ENCODE peak calls at places on chromosomes 11 and 22, in four cellular contexts. One of them, this sample, is unnamed.

GRCh38 chr11:45180158-45180887 is 33.9 kb downstream of the PRDM11 start:
- DNase-seq in MM.1S: peak
- DNase-seq in OCI-LY7: no peak
- DNase-seq in tibial artery: no peak
- DNase-seq in this sample: no peak

GRCh38 chr11:74171630-74172465 is 759 bp downstream of the PPME1 start:
- DNase-seq in OCI-LY7: no peak
- DNase-seq in tibial artery: no peak
- DNase-seq in MM.1S: no peak
- DNase-seq in this sample: no peak

GRCh38 chr11:102831128-102831708 is 12.2 kb downstream of the MMP3 start:
- DNase-seq in OCI-LY7: no peak
- DNase-seq in tibial artery: no peak
- DNase-seq in MM.1S: peak
- DNase-seq in this sample: no peak

GRCh38 chr11:104033134-104033533 is 3.3 kb upstream of the DDI1 start:
- DNase-seq in MM.1S: no peak
- DNase-seq in OCI-LY7: no peak
- DNase-seq in tibial artery: peak
- DNase-seq in this sample: no peak

GRCh38 chr11:68020575-68020974 is 9.9 kb upstream of the NDUFS8 start:
- DNase-seq in MM.1S: no peak
- DNase-seq in OCI-LY7: peak
- DNase-seq in tibial artery: no peak
- DNase-seq in this sample: no peak

GRCh38 chr11:119178166-119178680 is 7.1 kb upstream of the NHERF4 start:
- DNase-seq in OCI-LY7: no peak
- DNase-seq in tibial artery: no peak
- DNase-seq in MM.1S: no peak
- DNase-seq in this sample: no peak

GRCh38 chr11:32391479-32391878 is 43.9 kb downstream of the WT1 start:
- DNase-seq in OCI-LY7: no peak
- DNase-seq in tibial artery: no peak
- DNase-seq in MM.1S: no peak
- DNase-seq in this sample: no peak

GRCh38 chr22:41801886-41802285 is 1.4 kb downstream of the CCDC134 start:
- DNase-seq in OCI-LY7: no peak
- DNase-seq in MM.1S: no peak
- DNase-seq in tibial artery: no peak
- DNase-seq in this sample: no peak

GRCh38 chr11:91299980-91300379 is 924.6 kb upstream of the FAT3 start:
- DNase-seq in tibial artery: no peak
- DNase-seq in OCI-LY7: no peak
- DNase-seq in MM.1S: peak
- DNase-seq in this sample: no peak

GRCh38 chr22:49687786-49688515 is 139.7 kb downstream of the BRD1 start:
- DNase-seq in MM.1S: no peak
- DNase-seq in OCI-LY7: no peak
- DNase-seq in tibial artery: no peak
- DNase-seq in this sample: no peak

GRCh38 chr11:56923116-56923515 is 65.6 kb upstream of the OR5AK2 start:
- DNase-seq in tibial artery: no peak
- DNase-seq in MM.1S: no peak
- DNase-seq in OCI-LY7: no peak
- DNase-seq in this sample: no peak

DNA sequence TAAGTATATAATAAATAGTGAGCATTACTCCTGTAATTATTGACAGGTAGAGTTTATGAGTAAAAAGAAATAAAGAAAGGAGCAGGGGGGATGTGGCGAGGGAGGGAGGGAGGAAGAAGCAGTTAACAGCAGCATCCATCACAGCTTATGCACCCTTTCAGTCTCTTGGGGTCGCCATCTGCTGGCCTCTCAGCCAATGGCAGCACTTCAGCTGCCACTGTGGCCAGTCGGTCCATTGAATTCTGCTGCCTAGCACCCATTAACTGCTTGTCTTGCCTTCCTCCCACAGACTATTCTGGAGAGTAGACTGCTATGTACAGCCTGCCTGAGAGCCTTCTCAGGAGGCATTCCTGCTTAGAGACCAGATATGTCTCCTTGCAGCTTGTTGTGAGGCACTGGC is 388.3 kb downstream of the TENM4 start:
- DNase-seq in MM.1S: no peak
- DNase-seq in OCI-LY7: no peak
- DNase-seq in tibial artery: no peak
- DNase-seq in this sample: no peak
- TF ChIP-seq CTCF in MM.1S: peak
- TF ChIP-seq CTCF in OCI-LY7: no peak
- TF ChIP-seq CTCF in tibial artery: no peak
- TF ChIP-seq CTCF in this sample: no peak

GRCh38 chr11:123568367-123568870 is 86.0 kb downstream of the SCN3B start:
- DNase-seq in tibial artery: peak
- DNase-seq in OCI-LY7: no peak
- DNase-seq in MM.1S: no peak
- DNase-seq in this sample: no peak
- H3K27ac ChIP-seq in tibial artery: no peak
- H3K27ac ChIP-seq in OCI-LY7: no peak
- H3K27ac ChIP-seq in MM.1S: no peak
- H3K27ac ChIP-seq in this sample: no peak

DNA sequence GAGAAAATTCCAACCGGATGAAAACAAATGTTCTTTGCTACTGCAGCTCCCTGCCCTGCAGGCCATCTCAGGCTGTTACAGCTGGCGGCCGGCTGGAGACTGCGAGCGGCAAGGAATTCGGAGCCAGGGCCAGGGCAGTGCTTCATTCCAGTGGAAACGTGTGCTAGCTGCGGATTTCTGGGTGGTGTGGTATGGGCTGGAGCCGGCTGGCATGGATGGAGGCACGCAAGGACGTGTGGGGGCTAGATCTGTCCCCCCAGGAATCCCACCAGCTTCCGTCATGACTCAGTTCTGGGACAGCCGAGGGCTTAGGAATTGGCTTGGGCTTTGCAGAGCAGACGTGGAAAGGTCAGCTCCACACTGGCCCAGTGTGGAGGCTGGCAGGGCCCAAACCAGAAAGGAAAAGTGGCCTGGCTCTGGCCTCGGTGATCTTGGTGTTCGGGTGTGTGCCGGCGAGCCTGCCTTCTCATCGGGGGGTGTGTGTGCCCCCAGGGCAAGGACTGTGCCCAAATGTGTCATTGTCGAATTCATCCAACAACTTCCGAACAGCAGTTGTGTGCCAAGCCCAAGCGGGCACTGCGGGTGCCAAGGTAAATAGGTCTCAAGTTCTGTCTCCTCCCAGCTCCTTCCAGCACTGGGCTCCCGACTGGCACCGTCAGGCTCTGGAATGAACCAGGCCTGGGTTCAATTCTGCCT is 48.1 kb upstream of the SHISAL1 start:
- DNase-seq in MM.1S: no peak
- DNase-seq in OCI-LY7: no peak
- DNase-seq in tibial artery: peak
- DNase-seq in this sample: no peak
- TF ChIP-seq CTCF in MM.1S: no peak
- TF ChIP-seq CTCF in OCI-LY7: no peak
- TF ChIP-seq CTCF in tibial artery: peak
- TF ChIP-seq CTCF in this sample: no peak

GRCh38 chr11:18394300-18394927 is at the start of gene LDHA:
- DNase-seq in MM.1S: peak
- DNase-seq in tibial artery: peak
- DNase-seq in OCI-LY7: peak
- DNase-seq in this sample: peak

GRCh38 chr11:18395735-18396504 is 1.6 kb downstream of the LDHA start:
- DNase-seq in MM.1S: peak
- DNase-seq in OCI-LY7: peak
- DNase-seq in tibial artery: peak
- DNase-seq in this sample: peak

GRCh38 chr11:18392434-18393321 is 1.7 kb upstream of the LDHA start:
- DNase-seq in OCI-LY7: no peak
- DNase-seq in tibial artery: no peak
- DNase-seq in MM.1S: peak
- DNase-seq in this sample: no peak

GRCh38 chr11:18394928-18395734 is 768 bp downstream of the LDHA start:
- DNase-seq in OCI-LY7: peak
- DNase-seq in MM.1S: peak
- DNase-seq in tibial artery: no peak
- DNase-seq in this sample: no peak

DNA sequence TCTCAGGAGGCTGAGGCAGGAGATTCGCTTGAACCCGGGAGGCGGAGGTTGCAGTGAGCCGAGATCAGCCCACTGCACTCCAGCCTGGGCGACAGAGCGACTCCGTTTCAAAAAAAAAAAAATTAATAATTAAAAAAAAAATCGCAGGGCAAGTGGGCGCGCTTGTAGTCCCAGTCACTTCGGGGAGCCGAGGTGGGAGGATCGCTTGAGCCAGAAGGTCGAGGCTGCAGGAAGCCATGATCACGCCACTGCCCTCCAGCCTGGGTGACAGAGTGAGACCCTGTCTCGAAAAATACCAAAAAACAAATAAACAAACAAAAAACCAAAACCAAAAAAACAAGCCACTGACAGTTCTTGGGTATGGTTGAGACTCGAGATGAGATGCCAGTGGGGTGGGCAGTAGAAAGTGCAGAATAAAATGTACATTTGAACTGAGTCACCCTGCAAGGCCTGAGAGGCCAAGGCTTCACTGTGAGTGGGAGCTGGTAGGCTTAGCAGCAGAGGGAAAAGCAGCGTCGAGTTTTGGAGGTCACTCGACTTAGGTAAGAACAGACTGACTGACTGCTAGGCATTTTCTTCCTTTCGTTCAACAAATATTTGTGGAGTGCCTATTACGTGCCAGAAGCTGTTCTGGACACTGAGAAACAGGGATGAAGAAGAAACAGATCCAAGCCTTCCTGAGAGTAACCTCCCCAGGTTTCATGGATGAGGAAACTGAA is 623 bp upstream of the LDHA start:
- DNase-seq in MM.1S: no peak
- DNase-seq in OCI-LY7: no peak
- DNase-seq in tibial artery: peak
- DNase-seq in this sample: no peak
- H3K27ac ChIP-seq in MM.1S: peak
- H3K27ac ChIP-seq in OCI-LY7: peak
- H3K27ac ChIP-seq in tibial artery: peak
- H3K27ac ChIP-seq in this sample: peak

This sample was measured in CD4-positive, alpha-beta T cell.